ENCODE peak calls at places on chromosome 3, in seven cellular contexts. X is amygdala; B is stimulated activated CD4-positive, alpha-beta T cell treated with anti-CD3 and anti-CD28 coated beads, Interleukin-1b, Interleukin-23, amount 100 ng/mL, for 48 hours; V is amniotic epithelial cell; I is testis; S is cardiac fibroblast; M is tibial nerve. N is an unnamed sample.

GRCh38 chr3:184636774-184637316 is 75.0 kb downstream of the MAGEF1 start:
- DNase-seq in I (no peak), X (no peak), V (peak), B (peak), S (peak), M (no peak), N (no peak)

GRCh38 chr3:32406481-32407408 is 15.1 kb downstream of the CMTM7 start:
- DNase-seq in V (no peak), X (no peak), S (no peak), M (no peak), I (no peak), B (no peak), N (no peak)

GRCh38 chr3:8575364-8576104 is 69.1 kb downstream of the SSUH2 start:
- DNase-seq in B (no peak), V (peak), X (no peak), M (no peak), I (no peak), S (peak), N (no peak)

GRCh38 chr3:77186728-77187127 is 146.8 kb downstream of the ROBO2 start:
- DNase-seq in M (no peak), I (no peak), B (no peak), X (no peak), V (peak), S (peak), N (no peak)

GRCh38 chr3:102531686-102532085 is 96.9 kb downstream of the ZPLD1 start:
- DNase-seq in X (no peak), M (no peak), B (no peak), S (no peak), V (peak), I (no peak), N (no peak)

GRCh38 chr3:23767546-23767945 is 38.2 kb upstream of the UBE2E1 start:
- DNase-seq in M (no peak), S (no peak), V (no peak), I (no peak), X (no peak), B (no peak), N (no peak)

GRCh38 chr3:129985113-129985512 is 10.6 kb downstream of the TRH start:
- DNase-seq in V (no peak), I (no peak), S (no peak), X (no peak), M (no peak), B (no peak), N (no peak)

GRCh38 chr3:141955163-141955562 is 78.7 kb downstream of the ATP1B3 start:
- DNase-seq in M (no peak), B (no peak), X (no peak), S (no peak), V (peak), I (peak), N (no peak)

GRCh38 chr3:134008630-134009156 is 21.0 kb downstream of the SLCO2A1 start:
- DNase-seq in M (no peak), V (peak), S (peak), I (no peak), X (no peak), B (no peak), N (no peak)

GRCh38 chr3:11002456-11002855 is 9.9 kb downstream of the SLC6A1 start:
- DNase-seq in B (no peak), V (no peak), I (no peak), M (no peak), S (no peak), X (no peak), N (no peak)

GRCh38 chr3:124409650-124410275 is 320.5 kb upstream of the UMPS start:
- DNase-seq in I (no peak), V (peak), S (peak), M (no peak), X (no peak), B (no peak), N (no peak)

GRCh38 chr3:156751461-156752025 is 74.6 kb upstream of the LEKR1 start:
- DNase-seq in S (peak), M (peak), V (peak), B (no peak), I (peak), X (no peak), N (peak)

GRCh38 chr3:42660131-42660715 is 6.7 kb downstream of the ZBTB47 start:
- DNase-seq in X (no peak), V (no peak), S (peak), M (no peak), B (no peak), I (no peak), N (peak)

GRCh38 chr3:89876116-89876515 is 768.7 kb downstream of the EPHA3 start:
- DNase-seq in X (no peak), M (no peak), V (no peak), I (no peak), B (no peak), S (no peak), N (no peak)

GRCh38 chr3:118987466-118987865 is 47.2 kb downstream of the IGSF11 start:
- DNase-seq in S (peak), M (peak), V (peak), X (peak), B (no peak), I (peak), N (no peak)

GRCh38 chr3:176087066-176087697 is 1110.1 kb downstream of the TBL1XR1 start:
- DNase-seq in V (no peak), B (no peak), M (no peak), I (no peak), X (no peak), S (no peak), N (no peak)

GRCh38 chr3:56125358-56126005 is 342.8 kb downstream of the ERC2 start:
- DNase-seq in X (no peak), S (peak), M (no peak), I (no peak), B (no peak), V (peak), N (no peak)

GRCh38 chr3:141253811-141254210 is 22.2 kb downstream of the PXYLP1 start:
- DNase-seq in X (no peak), B (no peak), S (no peak), I (no peak), V (no peak), M (no peak), N (no peak)

N was measured in H7.